ENCODE peak calls at places on chromosome 12, in five cellular contexts. F, O, B, T and G are unnamed samples.

GRCh38 chr12:80033457-80033856 is 65.9 kb upstream of the OTOGL start:
- DNase-seq in F (no peak), B (peak), T (peak), O (peak), G (no peak)

GRCh38 chr12:48197549-48197966 is 5.5 kb downstream of the OR10AD1 start:
- DNase-seq in B (peak), F (no peak), O (peak), T (no peak), G (peak)

GRCh38 chr12:122031342-122032216 is 9.9 kb downstream of the BCL7A start:
- DNase-seq in F (peak), T (no peak), B (no peak), O (peak), G (peak)

GRCh38 chr12:5480218-5480952 is 48.5 kb downstream of the NTF3 start:
- DNase-seq in F (no peak), B (no peak), T (no peak), O (no peak), G (no peak)

GRCh38 chr12:57745485-57745881 is 644 bp downstream of the TSPAN31 start:
- DNase-seq in B (no peak), T (no peak), O (no peak), F (no peak), G (no peak)

GRCh38 chr12:15220451-15220850 is 766 bp downstream of the RERG start:
- DNase-seq in O (no peak), B (no peak), F (no peak), T (no peak), G (no peak)

GRCh38 chr12:59834659-59835474 is 239.0 kb downstream of the SLC16A7 start:
- DNase-seq in F (no peak), O (no peak), B (peak), T (no peak), G (no peak)

GRCh38 chr12:67517181-67517887 is 131.2 kb upstream of the DYRK2 start:
- DNase-seq in T (no peak), F (no peak), B (peak), O (peak), G (no peak)

GRCh38 chr12:81627336-81628189 is 131.6 kb downstream of the PPFIA2 start:
- DNase-seq in B (peak), T (peak), O (peak), F (no peak), G (peak)

GRCh38 chr12:69733638-69734037 is 5.0 kb upstream of the RAB3IP start:
- DNase-seq in O (no peak), B (no peak), T (no peak), F (no peak), G (no peak)

GRCh38 chr12:108722463-108722862 is 8.9 kb downstream of the CORO1C start:
- DNase-seq in B (peak), T (no peak), O (no peak), F (no peak), G (no peak)

GRCh38 chr12:123099556-123100192 is 51.2 kb downstream of the PITPNM2 start:
- DNase-seq in B (no peak), F (no peak), O (no peak), T (no peak), G (peak)

GRCh38 chr12:115466076-115466475 is 782.1 kb upstream of the TBX3 start:
- DNase-seq in T (no peak), O (no peak), B (no peak), F (no peak), G (no peak)